ENCODE peak calls at places on chromosomes 13 and 19, in six cellular contexts. C, T, X, Q, M and I are unnamed samples. For H3K4me1 and H3K9me3, the result is how much of the 10 kb centered on the place peaks cover.

GRCh38 chr19:409006-409514 is at the start of gene C2CD4C:
- DNase-seq in C (no peak), M (peak), T (no peak), X (no peak), Q (no peak), I (peak)

GRCh38 chr19:3580156-3580955 is 4.9 kb upstream of the GIPC3 start:
- DNase-seq in M (no peak), Q (no peak), T (no peak), C (peak), X (no peak), I (no peak)

GRCh38 chr19:58543826-58544590 is at the start of gene TRIM28:
- DNase-seq in Q (peak), T (peak), X (peak), M (peak), C (peak), I (peak)

GRCh38 chr13:110683203-110683883 is 22.6 kb downstream of the CARS2 start:
- DNase-seq in Q (peak), C (peak), M (no peak), X (no peak), T (no peak), I (no peak)

GRCh38 chr13:60226507-60226906 is 62.8 kb upstream of the DIAPH3 start:
- DNase-seq in C (peak), M (peak), T (no peak), Q (peak), X (no peak), I (peak)

GRCh38 chr13:113049981-113050380 is 55.6 kb upstream of the F7 start:
- DNase-seq in M (no peak), C (no peak), T (no peak), X (no peak), Q (no peak), I (no peak)

GRCh38 chr19:3196933-3197205 is 11.1 kb downstream of the NCLN start:
- DNase-seq in X (no peak), Q (no peak), T (no peak), M (no peak), C (no peak), I (no peak)

GRCh38 chr19:49852631-49853126 is 1.7 kb downstream of the PTOV1 start:
- DNase-seq in Q (no peak), X (no peak), T (no peak), C (no peak), M (no peak), I (no peak)

GRCh38 chr19:10863107-10863700 is 8.1 kb upstream of the CARM1 start:
- DNase-seq in X (peak), T (peak), Q (no peak), M (no peak), C (peak), I (no peak)

GRCh38 chr19:48419158-48419920 is 25.9 kb downstream of the GRIN2D start:
- DNase-seq in Q (no peak), M (peak), X (peak), C (peak), T (peak), I (peak)

GRCh38 chr13:28429685-28430290 is 65.1 kb downstream of the FLT1 start:
- DNase-seq in T (no peak), M (no peak), X (no peak), C (no peak), Q (no peak), I (no peak)

GRCh38 chr19:2703691-2704216 is 1.3 kb upstream of the GNG7 start:
- DNase-seq in C (no peak), X (no peak), M (no peak), Q (no peak), T (no peak), I (no peak)

GRCh38 chr13:111975539-111976473 is 91.1 kb upstream of the SOX1 start:
- DNase-seq in Q (no peak), X (no peak), T (no peak), M (no peak), C (no peak), I (no peak)

GRCh38 chr13:33123066-33123940 is 107.1 kb downstream of the KL start:
- DNase-seq in T (peak), M (no peak), C (no peak), X (no peak), Q (no peak), I (no peak)

GRCh38 chr13:50910483-50910805 is 853 bp downstream of the RNASEH2B start:
- DNase-seq in C (peak), M (peak), X (no peak), T (no peak), Q (peak), I (peak)

GRCh38 chr19:51479531-51480331 is 1.4 kb downstream of the CEACAM18 start:
- DNase-seq in X (no peak), T (no peak), M (no peak), Q (no peak), C (peak), I (no peak)

GRCh38 chr13:67238277-67238859 is 8.2 kb upstream of the PCDH9 start:
- DNase-seq in Q (peak), M (no peak), C (peak), X (no peak), T (no peak), I (no peak)

GRCh38 chr19:29614780-29615179 is 8.7 kb downstream of the POP4 start:
- DNase-seq in X (no peak), C (no peak), Q (no peak), M (no peak), T (no peak), I (no peak)

GRCh38 chr19:19096641-19097627 is 33.1 kb downstream of the SLC25A42 start:
- DNase-seq in C (no peak), Q (peak), T (no peak), M (no peak), X (no peak), I (peak)

GRCh38 chr19:54454781-54455675 is 6.0 kb downstream of the LENG8 start:
- DNase-seq in Q (no peak), M (no peak), X (no peak), C (no peak), T (no peak), I (no peak)

GRCh38 chr19:12946092-12946845 is 607 bp downstream of the RAD23A start:
- DNase-seq in T (peak), M (peak), Q (peak), X (peak), C (peak), I (peak)

GRCh38 chr19:9801976-9802375 is 16.9 kb downstream of the FBXL12 start:
- DNase-seq in M (no peak), C (no peak), Q (no peak), T (no peak), X (no peak), I (no peak)

DNA sequence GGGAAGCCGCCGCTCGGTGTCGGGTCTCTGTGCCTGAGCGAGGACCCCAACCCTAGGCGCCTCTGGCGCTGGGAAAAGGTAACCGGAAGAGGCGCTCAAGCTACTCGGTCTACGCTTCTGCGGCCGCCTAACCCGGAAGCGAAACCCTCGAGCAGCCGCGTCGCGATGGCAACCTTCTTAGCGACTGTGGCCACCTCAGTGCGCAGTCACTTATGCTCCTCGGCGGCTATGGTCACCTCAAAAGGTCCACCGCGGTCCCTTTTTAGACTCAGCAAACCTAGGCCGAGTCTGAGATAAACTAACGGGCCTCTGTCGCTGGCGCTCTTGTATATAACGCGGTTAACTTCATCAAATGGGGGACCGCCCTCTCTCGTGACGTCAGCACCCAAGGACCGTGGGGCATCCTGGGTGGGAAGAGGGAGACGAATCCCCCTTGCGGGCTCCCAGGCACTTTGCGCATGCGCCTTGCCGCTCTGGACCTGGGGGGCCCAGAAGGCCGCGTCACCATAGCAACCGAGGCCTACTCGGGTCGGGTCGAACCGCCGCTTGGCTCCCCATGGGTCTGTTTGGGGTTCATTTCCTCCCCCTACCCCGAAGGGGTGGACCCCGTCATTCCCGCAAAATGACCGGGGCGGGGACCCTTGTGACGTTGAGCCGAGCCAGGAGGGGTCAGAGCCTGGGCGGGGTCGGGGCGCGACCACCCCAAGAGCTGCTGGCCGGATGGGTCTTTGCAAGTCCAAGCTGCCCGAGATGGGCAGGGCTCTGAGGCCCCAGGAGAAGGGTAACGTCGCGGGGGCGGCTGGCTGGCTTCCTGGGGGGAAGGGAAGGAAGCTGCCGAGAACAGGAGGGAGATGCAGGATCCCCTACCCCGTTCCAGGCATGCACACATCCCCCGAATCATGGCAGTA is at the start of gene GTF2F1:
- DNase-seq in T (peak), C (peak), M (peak), X (peak), Q (peak), I (peak)
- TF ChIP-seq CTCF in T (no peak), C (peak), M (peak), X (no peak), Q (no peak), I (peak)

DNA sequence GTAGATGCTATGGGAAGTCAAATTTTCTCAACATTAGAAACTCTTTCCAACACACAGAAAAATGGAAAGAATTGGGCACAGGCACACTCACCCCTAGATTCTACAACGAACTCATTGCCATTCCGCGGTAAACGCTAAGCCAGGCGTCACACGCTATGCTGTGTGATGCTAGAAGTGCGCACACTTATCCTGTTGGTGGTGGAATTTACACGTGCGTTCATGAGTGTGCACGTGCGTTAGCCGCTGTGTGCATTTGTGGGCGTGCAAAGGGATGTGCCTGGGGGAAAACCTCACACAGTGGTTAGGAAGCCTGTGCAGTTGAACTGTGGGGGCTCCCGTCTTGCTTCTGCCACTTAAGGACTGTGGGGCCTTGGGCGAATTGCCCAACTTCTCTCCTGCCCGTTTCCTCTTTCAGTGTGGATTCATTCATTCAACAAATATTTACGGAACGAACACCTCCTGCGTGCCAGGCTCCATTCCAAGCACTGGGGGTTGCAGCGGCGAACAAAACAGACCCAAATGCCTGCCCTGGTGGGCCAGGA is 7.7 kb downstream of the NFILZ start:
- DNase-seq in X (no peak), T (no peak), C (peak), M (no peak), Q (no peak), I (no peak)
- H3K4me1 ChIP-seq in X (under half), T (under half), C (under half), M (under half), Q (under half), I (under half)

GRCh38 chr19:22627526-22627925 is 6.6 kb upstream of the ZNF492 start:
- DNase-seq in C (no peak), M (no peak), T (no peak), Q (no peak), X (no peak), I (no peak)
- H3K9me3 ChIP-seq in C (under half), M (under half), T (under half), Q (under half), X (under half), I (under half)

DNA sequence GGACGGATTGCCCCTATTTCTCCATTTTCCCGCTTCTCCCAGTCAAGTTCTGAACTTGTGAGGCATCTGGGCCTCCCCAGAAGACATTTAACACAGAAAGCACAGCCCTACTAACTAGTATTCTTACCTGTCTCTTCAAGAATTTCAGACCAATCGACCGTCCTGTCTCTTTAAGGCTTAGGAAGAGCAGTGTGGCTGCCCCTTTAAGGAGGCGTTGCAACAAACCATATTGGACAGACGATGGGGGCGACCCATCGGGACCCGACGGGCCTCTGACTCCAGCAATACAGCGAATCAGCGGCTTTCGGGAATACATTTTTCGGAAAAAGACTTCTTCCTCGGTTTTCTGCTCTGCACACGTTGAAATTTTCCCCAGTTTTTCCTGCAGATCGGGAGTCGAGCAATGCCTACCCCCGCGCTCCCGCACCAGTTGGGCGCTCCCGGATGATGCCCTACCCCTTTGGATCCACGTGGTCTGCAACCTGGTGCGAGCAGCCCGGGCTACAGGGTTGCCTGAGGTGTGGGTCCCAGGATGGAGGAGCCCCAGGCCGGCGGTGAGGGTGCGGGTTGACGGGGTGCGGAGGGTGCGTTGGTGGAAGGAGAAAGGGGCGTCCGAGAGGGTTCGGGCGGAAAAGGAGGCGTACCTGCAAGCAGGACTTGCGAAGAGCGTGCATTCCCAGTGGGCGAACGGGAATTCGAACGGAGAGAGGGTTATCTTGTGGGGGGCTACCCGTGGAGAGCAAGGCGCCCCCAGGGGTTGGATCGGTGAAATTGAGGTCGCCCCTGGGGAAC is at the start of gene POLR1G:
- DNase-seq in T (peak), X (peak), C (peak), Q (peak), M (peak), I (peak)
- TF ChIP-seq CTCF in T (no peak), X (no peak), C (no peak), Q (no peak), M (no peak), I (no peak)

DNA sequence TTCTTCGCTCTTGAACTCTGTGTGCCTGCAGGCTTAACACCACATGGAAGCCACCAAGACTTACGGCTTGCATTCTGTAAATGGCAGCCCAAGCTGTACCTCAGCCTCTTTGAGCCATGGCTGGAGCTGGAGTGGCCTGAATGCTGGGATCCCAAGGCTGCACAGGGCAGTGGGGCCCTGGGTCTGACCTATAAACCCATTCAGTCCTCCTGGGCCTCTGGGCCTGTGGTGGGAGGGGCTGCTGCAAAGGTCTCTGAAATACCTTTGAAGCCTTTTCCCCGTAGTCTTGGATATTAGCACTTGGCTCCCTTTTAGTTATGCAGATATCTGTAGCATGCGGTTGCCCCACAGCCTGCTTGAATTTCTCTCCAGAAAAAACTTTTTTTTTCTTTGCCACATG is 8.2 kb downstream of the TM9SF2 start:
- DNase-seq in Q (no peak), C (no peak), T (no peak), M (no peak), X (no peak), I (no peak)
- H3K4me1 ChIP-seq in Q (under half), C (under half), T (under half), M (under half), X (under half), I (under half)